ENCODE peak calls at places on chromosomes 12 and 14, in ten cellular contexts. W is stimulated activated CD4-positive, alpha-beta T cell treated with anti-CD3 and anti-CD28 coated beads, Interleukin-1b, Interleukin-23, amount 100 ng/mL, for 1 hour; Y is osteocyte; K is trophoblast cell; F is left colon; M is right lobe of liver; E is glomerular endothelial cell; J is endothelial cell of umbilical vein; P is activated naive CD8-positive, alpha-beta T cell treated with anti-CD3 and anti-CD28 coated beads, Interleukin-2, amount 50 U/mL, for 24 hours; O is cardiac fibroblast. N is an unnamed sample.

GRCh38 chr12:65649126-65649525 is 175.2 kb upstream of the HMGA2 start:
- DNase-seq in W (no peak), Y (no peak), K (no peak), F (peak), M (no peak), E (peak), J (peak), P (no peak), O (peak), N (no peak)

GRCh38 chr14:49549881-49550280 is 36.3 kb downstream of the RPS29 start:
- DNase-seq in W (no peak), Y (peak), K (no peak), F (no peak), M (no peak), E (no peak), J (no peak), P (no peak), O (peak), N (no peak)

GRCh38 chr12:3049596-3050314 is 27.4 kb upstream of the TSPAN9 start:
- DNase-seq in W (no peak), Y (no peak), K (no peak), F (no peak), M (no peak), E (no peak), J (no peak), P (no peak), O (no peak), N (no peak)

GRCh38 chr14:76717508-76717907 is 43.8 kb upstream of the VASH1 start:
- DNase-seq in W (no peak), Y (peak), K (no peak), F (no peak), M (no peak), E (no peak), J (no peak), P (no peak), O (no peak), N (no peak)

GRCh38 chr12:104280703-104281458 is 22.7 kb upstream of the EID3 start:
- DNase-seq in W (no peak), Y (no peak), K (peak), F (no peak), M (no peak), E (no peak), J (peak), P (no peak), O (peak), N (no peak)

GRCh38 chr14:34003052-34003668 is 52.3 kb upstream of the EGLN3 start:
- DNase-seq in W (no peak), Y (no peak), K (no peak), F (no peak), M (no peak), E (no peak), J (no peak), P (no peak), O (no peak), N (no peak)

GRCh38 chr12:120496353-120497340 is 734 bp downstream of the DYNLL1 start:
- DNase-seq in W (peak), Y (no peak), K (peak), F (peak), M (peak), E (no peak), J (peak), P (peak), O (peak), N (peak)

GRCh38 chr12:123389560-123390351 is 5.8 kb downstream of the KMT5A start:
- DNase-seq in W (no peak), Y (no peak), K (peak), F (peak), M (peak), E (no peak), J (peak), P (peak), O (peak), N (peak)